ENCODE peak calls at places on chromosomes 3 and 15, in four cellular contexts. W, C, K and E are unnamed samples.

GRCh38 chr3:141659821-141660597 is 78.1 kb upstream of the RNF7 start:
- DNase-seq in W (no peak), C (peak; percentile 53), K (no peak), E (peak; percentile 74)

GRCh38 chr15:52186651-52187486 is 4.3 kb downstream of the GNB5 start:
- DNase-seq in W (no peak), C (no peak), K (no peak), E (no peak)

GRCh38 chr3:65173841-65174240 is 486.0 kb upstream of the ADAMTS9 start:
- DNase-seq in W (no peak), C (no peak), K (no peak), E (no peak)

GRCh38 chr3:196741401-196741761 is 1.7 kb downstream of the PAK2 start:
- DNase-seq in W (no peak), C (no peak), K (no peak), E (no peak)

GRCh38 chr3:76138921-76139320 is 353.6 kb upstream of the ZNF717 start:
- DNase-seq in W (no peak), C (no peak), K (no peak), E (no peak)

GRCh38 chr3:150443331-150443741 is 35.2 kb downstream of the TSC22D2 start:
- DNase-seq in W (no peak), C (no peak), K (no peak), E (no peak)

GRCh38 chr15:57288926-57289650 is 87.2 kb upstream of the CGNL1 start:
- DNase-seq in W (no peak), C (no peak), K (no peak), E (no peak)

GRCh38 chr3:47193871-47194859 is 30.3 kb upstream of the SETD2 start:
- DNase-seq in W (no peak), C (no peak), K (no peak), E (no peak)

GRCh38 chr15:95059346-95059905 is 828.1 kb downstream of the MCTP2 start:
- DNase-seq in W (no peak), C (no peak), K (no peak), E (no peak)

GRCh38 chr3:120802916-120803315 is 60.4 kb downstream of the GTF2E1 start:
- DNase-seq in W (no peak), C (no peak), K (no peak), E (no peak)

GRCh38 chr3:40623567-40623966 is 98.8 kb downstream of the ZNF621 start:
- DNase-seq in W (no peak), C (no peak), K (peak; percentile 65), E (no peak)

GRCh38 chr15:44537728-44538240 is 837 bp downstream of the EIF3J start:
- DNase-seq in W (no peak), C (no peak), K (no peak), E (no peak)

GRCh38 chr3:46512191-46512590 is 14.4 kb downstream of the RTP3 start:
- DNase-seq in W (no peak), C (no peak), K (no peak), E (no peak)

GRCh38 chr3:12758025-12758830 is 831 bp downstream of the TMEM40 start:
- DNase-seq in W (no peak), C (peak; percentile 39), K (no peak), E (no peak)

GRCh38 chr3:132535575-132536441 is 61.3 kb upstream of the ACKR4 start:
- DNase-seq in W (no peak), C (peak; percentile 65), K (peak; percentile 15), E (peak; percentile 56)

GRCh38 chr3:152508705-152509104 is 240.0 kb downstream of the MBNL1 start:
- DNase-seq in W (no peak), C (no peak), K (no peak), E (no peak)

GRCh38 chr3:124034809-124035152 is 42.9 kb upstream of the ROPN1 start:
- DNase-seq in W (no peak), C (no peak), K (no peak), E (no peak)

GRCh38 chr3:124032351-124032880 is 40.5 kb upstream of the ROPN1 start:
- DNase-seq in W (no peak), C (peak; percentile 42), K (no peak), E (peak; percentile 74)

GRCh38 chr3:124034016-124034808 is 42.3 kb upstream of the ROPN1 start:
- DNase-seq in W (no peak), C (no peak), K (peak; percentile 18), E (peak; percentile 56)

GRCh38 chr3:124033360-124034015 is 41.6 kb upstream of the ROPN1 start:
- DNase-seq in W (no peak), C (no peak), K (no peak), E (no peak)

DNA sequence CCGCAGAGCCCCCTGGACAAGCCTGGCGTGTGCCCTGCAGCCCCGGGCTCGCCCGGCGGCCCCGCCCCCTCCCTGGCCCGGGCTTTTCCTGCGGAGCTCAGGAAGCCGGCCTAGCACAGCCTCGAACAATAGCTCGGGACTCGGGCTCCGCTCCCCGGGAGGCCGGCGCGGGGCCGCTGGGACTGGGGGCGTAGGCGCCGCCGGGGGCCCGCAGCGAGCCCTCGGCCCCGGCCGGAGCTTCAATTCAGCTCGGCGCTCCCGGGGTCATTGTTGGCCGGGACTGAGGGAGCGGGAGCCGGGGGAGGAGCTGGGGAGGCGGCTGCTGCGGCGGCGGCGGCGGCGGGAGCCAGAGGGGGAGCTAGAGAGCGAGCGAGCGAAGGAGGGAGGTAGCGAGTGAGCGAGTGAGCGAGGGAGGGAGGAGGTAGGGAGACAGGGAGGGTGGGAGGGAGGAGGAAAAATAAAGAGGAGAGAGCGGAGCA is 41.0 kb upstream of the ROPN1 start:
- DNase-seq in W (no peak), C (peak; percentile 76), K (peak; percentile 55), E (peak; percentile 96)
- TF ChIP-seq CTCF in W (peak; percentile 63), C (peak; percentile 72), K (no peak), E (peak; percentile 83)

GRCh38 chr3:37256447-37256846 is 82.1 kb upstream of the LRRFIP2 start:
- DNase-seq in W (no peak), C (no peak), K (no peak), E (no peak)
- TF ChIP-seq CTCF in W (no peak), C (no peak), K (no peak), E (no peak)

GRCh38 chr3:27279153-27279552 is 90.0 kb downstream of the NEK10 start:
- DNase-seq in W (no peak), C (no peak), K (no peak), E (no peak)
- TF ChIP-seq CTCF in W (no peak), C (peak; percentile 53), K (no peak), E (no peak)

GRCh38 chr3:30233924-30234666 is 372.3 kb upstream of the TGFBR2 start:
- DNase-seq in W (no peak), C (no peak), K (no peak), E (no peak)
- TF ChIP-seq CTCF in W (no peak), C (no peak), K (no peak), E (no peak)